ENCODE peak calls at places on chromosomes 5 and 9, in nine cellular contexts. B is CD8-positive, alpha-beta memory T cell; I is fibroblast of lung; Y is aorta; L is right lobe of liver; A is testis; E is heart left ventricle; C is SJCRH30; J is GM23248. Q is an unnamed sample.

GRCh38 chr9:95613670-95614069 is 96.9 kb upstream of the PTCH1 start:
- DNase-seq in B (no peak), I (no peak), Y (no peak), L (no peak), A (no peak), E (no peak), C (no peak), J (no peak), Q (no peak)

GRCh38 chr5:135332519-135333150 is 66.4 kb downstream of the MACROH2A1 start:
- DNase-seq in B (no peak), I (peak; percentile 85), Y (no peak), L (no peak), A (no peak), E (no peak), C (peak; percentile 81), J (peak; percentile 81), Q (no peak)

GRCh38 chr5:29208026-29208425 is 1985.5 kb upstream of the CDH6 start:
- DNase-seq in B (no peak), I (no peak), Y (no peak), L (no peak), A (no peak), E (no peak), C (no peak), J (no peak), Q (no peak)

GRCh38 chr5:132501629-132501956 is 11.0 kb upstream of the IRF1 start:
- DNase-seq in B (no peak), I (no peak), Y (no peak), L (no peak), A (no peak), E (no peak), C (no peak), J (no peak), Q (no peak)

GRCh38 chr9:4489919-4490704 is at the start of gene SLC1A1:
- DNase-seq in B (peak; percentile 7), I (peak; percentile 33), Y (peak; percentile 85), L (peak; percentile 92), A (peak; percentile 46), E (peak; percentile 57), C (peak; percentile 9), J (peak; percentile 83), Q (peak; percentile 60)

GRCh38 chr5:180175015-180175431 is 34.0 kb downstream of the RASGEF1C start:
- DNase-seq in B (no peak), I (no peak), Y (no peak), L (no peak), A (no peak), E (no peak), C (no peak), J (no peak), Q (no peak)

GRCh38 chr5:153619706-153620105 is 129.2 kb downstream of the GRIA1 start:
- DNase-seq in B (no peak), I (peak; percentile 62), Y (no peak), L (no peak), A (no peak), E (no peak), C (no peak), J (peak; percentile 41), Q (no peak)

GRCh38 chr9:16262467-16263261 is 607.8 kb downstream of the BNC2 start:
- DNase-seq in B (no peak), I (peak; percentile 46), Y (no peak), L (no peak), A (no peak), E (no peak), C (peak; percentile 63), J (no peak), Q (no peak)

GRCh38 chr9:128344931-128345605 is 4.7 kb downstream of the SLC27A4 start:
- DNase-seq in B (no peak), I (no peak), Y (no peak), L (no peak), A (no peak), E (no peak), C (no peak), J (no peak), Q (no peak)

GRCh38 chr9:136122425-136123383 is 4.0 kb upstream of the TMEM250 start:
- DNase-seq in B (peak; percentile 61), I (peak; percentile 46), Y (peak; percentile 82), L (peak; percentile 79), A (peak; percentile 76), E (peak; percentile 79), C (peak; percentile 84), J (peak; percentile 74), Q (peak; percentile 76)

GRCh38 chr5:175845229-175845628 is 26.1 kb upstream of the CPLX2 start:
- DNase-seq in B (no peak), I (no peak), Y (no peak), L (no peak), A (no peak), E (no peak), C (no peak), J (no peak), Q (no peak)

GRCh38 chr9:104503440-104503839 is 623 bp upstream of the OR13F1 start:
- DNase-seq in B (no peak), I (no peak), Y (no peak), L (no peak), A (no peak), E (no peak), C (no peak), J (no peak), Q (no peak)

GRCh38 chr5:142447887-142448286 is 123.1 kb upstream of the SPRY4 start:
- DNase-seq in B (no peak), I (no peak), Y (no peak), L (no peak), A (no peak), E (no peak), C (no peak), J (no peak), Q (no peak)

GRCh38 chr5:142450419-142450818 is 125.6 kb upstream of the SPRY4 start:
- DNase-seq in B (no peak), I (no peak), Y (no peak), L (no peak), A (no peak), E (no peak), C (no peak), J (no peak), Q (no peak)

GRCh38 chr5:142446131-142446959 is 121.5 kb upstream of the SPRY4 start:
- DNase-seq in B (no peak), I (peak; percentile 89), Y (no peak), L (no peak), A (peak; percentile 17), E (no peak), C (peak; percentile 55), J (peak; percentile 54), Q (no peak)

GRCh38 chr5:142445266-142445665 is 120.4 kb upstream of the SPRY4 start:
- DNase-seq in B (no peak), I (no peak), Y (no peak), L (no peak), A (no peak), E (no peak), C (no peak), J (peak; percentile 33), Q (no peak)

GRCh38 chr5:142446960-142447279 is 122.1 kb upstream of the SPRY4 start:
- DNase-seq in B (no peak), I (no peak), Y (no peak), L (no peak), A (no peak), E (no peak), C (peak; percentile 37), J (no peak), Q (no peak)
- H3K4me1 ChIP-seq in B (peaks cover 3% of the 10 kb centered on the region), I (peaks cover 23% of the 10 kb centered on the region), Y (no peaks in the 10 kb centered on the region), L (no peaks in the 10 kb centered on the region), A (peaks cover 4% of the 10 kb centered on the region), E (peaks cover 23% of the 10 kb centered on the region), C (peaks cover 18% of the 10 kb centered on the region), J (peaks cover 26% of the 10 kb centered on the region), Q (peaks cover 25% of the 10 kb centered on the region)

GRCh38 chr5:149325166-149325735 is 20.0 kb upstream of the GRPEL2 start:
- DNase-seq in B (no peak), I (peak; percentile 12), Y (no peak), L (no peak), A (no peak), E (no peak), C (no peak), J (no peak), Q (no peak)
- H3K27ac ChIP-seq in B (no peak overlapping the region), I (no peak overlapping the region), Y (no peak overlapping the region), L (no peak overlapping the region), A (no peak overlapping the region), E (peak overlapping the region; percentile 11), C (no peak overlapping the region), J (no peak overlapping the region), Q (peak overlapping the region; percentile 72)

DNA sequence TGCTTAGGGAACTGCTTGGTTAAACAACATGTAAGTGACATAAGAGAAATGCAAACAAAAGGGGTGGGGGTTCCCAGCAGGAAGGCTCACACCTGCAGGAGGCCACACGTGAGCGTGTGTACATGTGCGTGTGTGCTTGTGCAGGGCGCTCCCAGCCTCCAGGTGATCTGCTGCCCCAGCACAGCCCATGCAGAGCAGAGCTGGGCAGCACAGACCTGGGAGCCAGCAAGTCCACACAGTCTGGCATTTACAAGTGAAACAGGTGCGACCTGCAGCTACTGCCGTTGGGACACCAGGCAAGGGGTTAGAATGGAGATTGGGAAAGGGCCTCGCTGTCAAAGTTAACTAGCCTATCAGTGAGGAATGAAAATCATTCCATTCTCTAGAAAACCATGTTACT is 41.8 kb downstream of the GRAMD2B start:
- DNase-seq in B (no peak), I (no peak), Y (no peak), L (no peak), A (no peak), E (no peak), C (no peak), J (no peak), Q (no peak)
- H3K36me3 ChIP-seq in B (peaks cover 4% of the 10 kb centered on the region), I (peaks cover 10% of the 10 kb centered on the region), Y (peaks cover 3% of the 10 kb centered on the region), L (peaks cover 2% of the 10 kb centered on the region), A (no peaks in the 10 kb centered on the region), E (peaks cover 40% of the 10 kb centered on the region), C (peaks cover 3% of the 10 kb centered on the region), J (peaks cover 85% of the 10 kb centered on the region), Q (peaks cover 28% of the 10 kb centered on the region)

GRCh38 chr5:107580902-107581823 is 89.6 kb downstream of the EFNA5 start:
- DNase-seq in B (no peak), I (peak; percentile 47), Y (no peak), L (no peak), A (peak; percentile 22), E (no peak), C (peak; percentile 81), J (peak; percentile 40), Q (no peak)

GRCh38 chr5:107578051-107578635 is 92.6 kb downstream of the EFNA5 start:
- DNase-seq in B (no peak), I (no peak), Y (no peak), L (no peak), A (no peak), E (no peak), C (no peak), J (peak; percentile 20), Q (no peak)

GRCh38 chr5:107576736-107577440 is 93.8 kb downstream of the EFNA5 start:
- DNase-seq in B (no peak), I (no peak), Y (no peak), L (no peak), A (no peak), E (no peak), C (no peak), J (no peak), Q (no peak)

GRCh38 chr5:107576155-107576554 is 94.6 kb downstream of the EFNA5 start:
- DNase-seq in B (no peak), I (no peak), Y (no peak), L (no peak), A (no peak), E (no peak), C (no peak), J (no peak), Q (no peak)

DNA sequence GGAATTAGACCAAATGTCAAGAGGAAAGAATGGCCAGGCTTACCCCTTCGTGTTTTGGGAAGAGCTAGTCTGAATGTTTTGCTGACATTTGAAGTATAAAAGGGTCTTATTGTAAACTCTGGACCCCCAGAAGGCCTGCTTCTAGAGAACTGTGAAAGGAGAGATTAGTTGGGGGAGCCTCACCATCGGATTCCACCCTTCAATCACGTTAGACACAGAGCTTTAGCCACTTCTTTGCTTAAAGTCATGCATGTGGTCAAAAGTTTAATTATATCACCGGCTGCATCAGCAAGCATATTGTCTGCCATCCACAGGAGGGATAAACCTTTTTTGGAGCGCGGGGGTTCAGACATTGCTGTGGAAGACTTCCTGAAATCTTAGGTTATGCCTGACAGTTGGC is 93.2 kb downstream of the EFNA5 start:
- DNase-seq in B (no peak), I (no peak), Y (no peak), L (no peak), A (no peak), E (no peak), C (peak; percentile 56), J (no peak), Q (no peak)
- H3K4me1 ChIP-seq in B (no peaks in the 10 kb centered on the region), I (no peaks in the 10 kb centered on the region), Y (peaks cover 1% of the 10 kb centered on the region), L (no peaks in the 10 kb centered on the region), A (no peaks in the 10 kb centered on the region), E (peaks cover 48% of the 10 kb centered on the region), C (peaks cover 37% of the 10 kb centered on the region), J (no peaks in the 10 kb centered on the region), Q (peaks cover 63% of the 10 kb centered on the region)